ENCODE peak calls at places on chromosomes 1 and 21, in eight cellular contexts. S is AG08396; Y is ovary; C is fibroblast of pulmonary artery; R is HT-29; B is H54; P is activated T-cell treated with anti-CD3 and anti-CD28 coated beads, Interleukin-2, amount 50 U/mL, for 1 hour; J is activated naive CD4-positive, alpha-beta T cell. X is an unnamed sample.

GRCh38 chr1:213245270-213245669 is 194.2 kb downstream of the RPS6KC1 start:
- DNase-seq in S (no peak), Y (no peak), C (no peak), R (no peak), B (no peak), P (no peak), J (no peak), X (no peak)

GRCh38 chr1:27116210-27116609 is 38.7 kb downstream of the SLC9A1 start:
- DNase-seq in S (no peak), Y (no peak), C (peak), R (no peak), B (no peak), P (no peak), J (no peak), X (no peak)

GRCh38 chr1:66380452-66381212 is 153.3 kb upstream of the SGIP1 start:
- DNase-seq in S (no peak), Y (no peak), C (no peak), R (no peak), B (no peak), P (no peak), J (no peak), X (no peak)

GRCh38 chr1:68128157-68128556 is 77.7 kb upstream of the DIRAS3 start:
- DNase-seq in S (no peak), Y (no peak), C (peak), R (peak), B (no peak), P (no peak), J (no peak), X (no peak)

GRCh38 chr1:86913399-86913895 is 479 bp downstream of the SELENOF start:
- DNase-seq in S (peak), Y (peak), C (peak), R (peak), B (no peak), P (peak), J (peak), X (no peak)

GRCh38 chr1:110207831-110208230 is 2.3 kb upstream of the KCNC4 start:
- DNase-seq in S (peak), Y (peak), C (peak), R (peak), B (peak), P (peak), J (peak), X (peak)

GRCh38 chr1:171188388-171189266 is 3.5 kb downstream of the FMO2 start:
- DNase-seq in S (peak), Y (peak), C (peak), R (peak), B (peak), P (no peak), J (no peak), X (peak)

GRCh38 chr1:221100196-221100950 is 221.1 kb downstream of the HLX start:
- DNase-seq in S (peak), Y (no peak), C (peak), R (no peak), B (no peak), P (no peak), J (no peak), X (no peak)

GRCh38 chr21:33380483-33380998 is 22.7 kb upstream of the IFNGR2 start:
- DNase-seq in S (peak), Y (peak), C (peak), R (peak), B (peak), P (peak), J (peak), X (peak)

GRCh38 chr1:183163311-183163710 is 22.8 kb upstream of the LAMC2 start:
- DNase-seq in S (peak), Y (no peak), C (peak), R (peak), B (peak), P (no peak), J (no peak), X (no peak)

GRCh38 chr1:154429118-154429517 is 24.0 kb downstream of the IL6R start:
- DNase-seq in S (no peak), Y (no peak), C (no peak), R (no peak), B (no peak), P (no peak), J (no peak), X (no peak)

GRCh38 chr1:31007462-31007991 is 58.0 kb downstream of the PUM1 start:
- DNase-seq in S (peak), Y (no peak), C (peak), R (no peak), B (no peak), P (no peak), J (no peak), X (no peak)

GRCh38 chr1:223230161-223230881 is 87.3 kb upstream of the TLR5 start:
- DNase-seq in S (peak), Y (no peak), C (peak), R (no peak), B (peak), P (peak), J (no peak), X (no peak)

GRCh38 chr1:111660204-111661150 is 40.9 kb downstream of the RAP1A start:
- DNase-seq in S (peak), Y (no peak), C (peak), R (peak), B (no peak), P (no peak), J (no peak), X (no peak)

GRCh38 chr1:184974837-184975115 is 468 bp upstream of the NIBAN1 start:
- DNase-seq in S (no peak), Y (no peak), C (no peak), R (no peak), B (no peak), P (no peak), J (no peak), X (no peak)

GRCh38 chr1:3156936-3157335 is 87.9 kb downstream of the PRDM16 start:
- DNase-seq in S (no peak), Y (no peak), C (no peak), R (no peak), B (no peak), P (no peak), J (no peak), X (no peak)

GRCh38 chr1:218480137-218480536 is 135.0 kb downstream of the TGFB2 start:
- DNase-seq in S (peak), Y (no peak), C (peak), R (no peak), B (no peak), P (no peak), J (no peak), X (no peak)

GRCh38 chr1:241250465-241250864 is 106.5 kb downstream of the RGS7 start:
- DNase-seq in S (no peak), Y (no peak), C (no peak), R (peak), B (no peak), P (no peak), J (no peak), X (no peak)

GRCh38 chr21:45502600-45502999 is 39.6 kb downstream of the SLC19A1 start:
- DNase-seq in S (no peak), Y (peak), C (no peak), R (no peak), B (no peak), P (no peak), J (no peak), X (peak)

GRCh38 chr1:88509369-88509768 is 174.7 kb upstream of the PKN2 start:
- DNase-seq in S (no peak), Y (no peak), C (peak), R (no peak), B (no peak), P (no peak), J (no peak), X (no peak)

GRCh38 chr1:106659490-106660244 is 396.8 kb upstream of the PRMT6 start:
- DNase-seq in S (no peak), Y (no peak), C (no peak), R (no peak), B (no peak), P (no peak), J (no peak), X (no peak)

GRCh38 chr1:239349699-239350098 is 36.7 kb upstream of the CHRM3 start:
- DNase-seq in S (no peak), Y (no peak), C (no peak), R (no peak), B (no peak), P (no peak), J (no peak), X (no peak)

GRCh38 chr1:33446590-33446989 is 15.7 kb upstream of the PHC2 start:
- DNase-seq in S (no peak), Y (no peak), C (no peak), R (no peak), B (no peak), P (no peak), J (no peak), X (no peak)

GRCh38 chr1:187568067-187568466 is 739.3 kb downstream of the PLA2G4A start:
- DNase-seq in S (no peak), Y (no peak), C (no peak), R (no peak), B (no peak), P (no peak), J (no peak), X (no peak)

GRCh38 chr1:172245788-172246187 is 174.7 kb upstream of the C1orf105 start:
- DNase-seq in S (no peak), Y (no peak), C (no peak), R (no peak), B (no peak), P (no peak), J (no peak), X (no peak)

GRCh38 chr1:18805116-18805515 is 54.3 kb downstream of the TAS1R2 start:
- DNase-seq in S (no peak), Y (no peak), C (no peak), R (no peak), B (no peak), P (no peak), J (no peak), X (no peak)

X was measured in pancreas.